ENCODE peak calls at places on chromosomes 11 and 22, in nine cellular contexts. P, O, A, B, F, C, Z, X and R are unnamed samples. For H3K4me1, the result is how much of the 10 kb centered on the place peaks cover.

GRCh38 chr11:16350125-16350524 is 6.2 kb downstream of the SOX6 start:
- DNase-seq in A (no peak), Z (no peak), X (no peak), F (no peak), B (no peak), O (no peak), C (no peak), P (no peak), R (no peak)

GRCh38 chr11:106608677-106609076 is 409.6 kb downstream of the GUCY1A2 start:
- DNase-seq in A (no peak), F (no peak), O (no peak), Z (no peak), P (no peak), B (peak), X (no peak), C (no peak), R (no peak)

GRCh38 chr11:8806974-8807373 is 104.0 kb upstream of the AKIP1 start:
- DNase-seq in F (no peak), A (no peak), C (no peak), O (no peak), P (no peak), Z (peak), X (no peak), B (no peak), R (peak)

GRCh38 chr11:132472411-132473205 is 1059.7 kb downstream of the OPCML start:
- DNase-seq in Z (no peak), C (no peak), O (no peak), P (no peak), X (no peak), B (no peak), F (no peak), A (no peak), R (no peak)

GRCh38 chr11:103842795-103843194 is 193.6 kb upstream of the DDI1 start:
- DNase-seq in C (no peak), X (no peak), P (no peak), B (peak), Z (no peak), F (no peak), A (no peak), O (no peak), R (no peak)

GRCh38 chr11:130208241-130209127 is 48.9 kb downstream of the ST14 start:
- DNase-seq in O (no peak), F (peak), X (peak), C (no peak), A (peak), P (no peak), Z (no peak), B (no peak), R (no peak)

GRCh38 chr22:50183141-50183971 is 2.4 kb upstream of the TRABD start:
- DNase-seq in C (no peak), Z (peak), X (no peak), B (no peak), P (no peak), O (no peak), F (no peak), A (peak), R (no peak)

GRCh38 chr22:50252081-50253045 is 1.3 kb upstream of the HDAC10 start:
- DNase-seq in Z (peak), B (peak), P (no peak), O (peak), F (peak), A (peak), C (peak), X (peak), R (peak)

GRCh38 chr11:119061256-119061655 is 4.3 kb upstream of the HYOU1 start:
- DNase-seq in P (no peak), A (no peak), O (peak), X (peak), Z (peak), C (no peak), B (no peak), F (no peak), R (no peak)

GRCh38 chr11:63560506-63561179 is 2.5 kb downstream of the PLAAT2 start:
- DNase-seq in P (no peak), O (no peak), Z (peak), A (no peak), C (peak), B (no peak), F (peak), X (peak), R (peak)

GRCh38 chr11:70265341-70265740 is 5.1 kb upstream of the PPFIA1 start:
- DNase-seq in A (no peak), Z (no peak), C (no peak), P (no peak), F (no peak), X (no peak), B (no peak), O (no peak), R (no peak)

GRCh38 chr11:20647976-20648565 is 21.3 kb upstream of the NELL1 start:
- DNase-seq in C (no peak), P (no peak), A (no peak), X (peak), B (peak), Z (no peak), F (peak), O (peak), R (no peak)

DNA sequence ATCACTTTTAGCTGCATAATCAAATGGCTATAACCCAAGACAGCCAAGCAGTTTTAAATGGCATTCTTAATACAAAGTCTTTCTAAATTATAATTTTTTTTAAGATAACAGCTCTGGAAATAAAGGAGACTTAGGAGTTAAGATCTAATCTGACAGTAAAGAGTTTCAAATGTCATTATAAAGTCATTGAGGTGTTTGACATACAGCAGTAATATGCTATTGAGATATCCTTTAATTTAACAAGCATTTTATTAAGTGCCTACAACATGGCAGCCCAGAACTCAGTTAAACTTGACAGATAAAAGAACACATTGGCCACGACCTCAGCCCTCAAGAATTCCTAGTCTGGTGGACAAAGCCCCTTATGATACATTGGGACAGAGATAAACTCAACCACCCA is 163.0 kb upstream of the FAT3 start:
- DNase-seq in C (no peak), O (no peak), P (no peak), Z (no peak), B (no peak), F (no peak), A (no peak), X (no peak), R (no peak)
- H3K4me1 ChIP-seq in C (under half), O (under half), P (under half), Z (under half), B (under half), F (under half), A (under half), X (under half), R (under half)

GRCh38 chr11:33724644-33725035 is 11.6 kb downstream of the CD59 start:
- DNase-seq in F (no peak), X (no peak), O (no peak), P (no peak), Z (peak), A (no peak), B (peak), C (peak), R (no peak)
- H3K4me1 ChIP-seq in F (half or more), X (under half), O (under half), P (under half), Z (under half), A (under half), B (under half), C (under half), R (half or more)

DNA sequence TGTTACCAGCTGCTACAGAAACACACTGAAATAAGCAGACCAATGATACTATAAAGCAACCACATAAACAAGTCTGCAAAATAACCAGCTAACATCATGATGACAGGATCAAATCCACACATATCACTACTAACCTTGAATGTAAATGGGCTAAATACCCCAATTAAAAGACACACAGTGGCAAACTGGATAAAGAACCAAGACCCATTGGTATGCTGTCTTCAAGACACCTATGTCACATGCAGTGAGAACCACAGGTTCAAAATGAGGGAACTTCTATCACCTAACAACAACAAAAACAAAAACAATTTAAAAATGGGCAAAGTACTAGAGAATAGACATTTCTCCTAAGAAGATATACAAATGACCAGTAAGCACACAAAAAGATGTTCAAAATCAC is 89.9 kb downstream of the ARHGAP32 start:
- DNase-seq in O (no peak), F (no peak), X (no peak), C (no peak), Z (no peak), A (no peak), P (no peak), B (no peak), R (no peak)
- H3K4me1 ChIP-seq in O (under half), F (under half), X (under half), C (under half), Z (under half), A (under half), P (under half), B (under half), R (under half)

DNA sequence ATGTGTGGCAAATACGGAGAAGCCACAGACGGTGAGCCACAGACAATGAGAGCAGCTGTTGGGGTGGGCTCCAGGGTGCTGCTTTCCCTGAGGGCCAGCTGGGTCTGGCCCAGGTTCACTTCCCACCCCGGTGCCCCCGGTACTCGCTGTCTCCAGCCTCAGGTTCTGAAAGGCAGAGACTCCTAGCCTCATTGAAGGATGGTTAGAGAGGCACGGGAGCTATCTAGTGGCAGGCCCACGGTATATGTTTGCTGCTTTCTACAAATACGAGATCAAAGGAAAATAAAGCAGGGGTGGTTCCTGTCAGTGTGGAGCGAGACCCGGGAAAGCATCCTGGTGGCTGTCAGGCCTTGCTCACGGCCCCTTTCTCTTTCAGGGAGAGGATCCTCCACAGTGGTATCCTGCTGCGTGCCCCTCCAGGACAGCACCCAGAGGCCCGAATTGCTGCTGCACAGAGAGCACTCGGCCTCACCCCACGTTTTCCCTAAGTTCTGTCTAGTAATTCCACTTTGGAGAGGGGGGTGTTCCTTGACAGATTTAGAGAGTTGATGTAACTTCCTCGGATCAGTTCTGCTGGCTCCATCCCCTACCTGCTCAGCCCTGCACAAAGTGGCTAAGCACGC is 3.0 kb downstream of the TMEM80 start:
- DNase-seq in A (no peak), X (no peak), Z (no peak), C (no peak), O (no peak), F (no peak), B (no peak), P (no peak), R (no peak)
- H3K4me1 ChIP-seq in A (under half), X (under half), Z (under half), C (under half), O (under half), F (half or more), B (under half), P (under half), R (under half)